ENCODE peak calls at places on chromosomes 12 and 14, in seven cellular contexts. C is hepatocyte, Y is mammary epithelial cell, X is heart left ventricle, H is lower lobe of right lung, W is cardiac muscle cell, E is H7. S is an unnamed sample.

GRCh38 chr12:102510463-102510862 is 30.1 kb upstream of the IGF1 start:
- DNase-seq in Y (no peak), W (no peak), X (no peak), H (no peak), C (no peak), E (no peak), S (no peak)

GRCh38 chr14:59337151-59337611 is 128.0 kb downstream of the GPR135 start:
- DNase-seq in C (no peak), H (peak), E (no peak), Y (no peak), X (peak), W (no peak), S (no peak)

GRCh38 chr12:84929486-84929885 is 16.9 kb upstream of the SLC6A15 start:
- DNase-seq in Y (no peak), C (no peak), X (no peak), H (no peak), E (no peak), W (no peak), S (no peak)

GRCh38 chr12:2510066-2510465 is 284.7 kb upstream of the FKBP4 start:
- DNase-seq in C (no peak), X (peak), W (no peak), H (no peak), E (no peak), Y (no peak), S (no peak)

GRCh38 chr12:117890644-117891043 is 78.1 kb downstream of the KSR2 start:
- DNase-seq in H (no peak), X (no peak), W (no peak), C (no peak), Y (no peak), E (no peak), S (no peak)

GRCh38 chr14:54462048-54462447 is 20.9 kb upstream of the CNIH1 start:
- DNase-seq in H (no peak), X (no peak), W (no peak), Y (peak), C (no peak), E (no peak), S (no peak)

GRCh38 chr12:42213954-42214426 is 24.1 kb downstream of the YAF2 start:
- DNase-seq in X (peak), C (peak), E (no peak), Y (no peak), H (peak), W (peak), S (peak)

GRCh38 chr14:71618047-71618446 is 314.2 kb upstream of the RGS6 start:
- DNase-seq in H (no peak), C (no peak), Y (no peak), W (peak), X (no peak), E (no peak), S (no peak)

GRCh38 chr12:117671734-117672133 is 297.1 kb downstream of the KSR2 start:
- DNase-seq in E (peak), C (peak), W (peak), H (no peak), X (no peak), Y (no peak), S (peak)

GRCh38 chr14:68476212-68476964 is 316.5 kb downstream of the ZFP36L1 start:
- DNase-seq in E (no peak), H (peak), Y (peak), C (peak), W (no peak), X (peak), S (no peak)

GRCh38 chr14:24364841-24365240 is 3.1 kb upstream of the NFATC4 start:
- DNase-seq in C (no peak), W (no peak), E (no peak), Y (no peak), X (no peak), H (no peak), S (no peak)

GRCh38 chr12:123559468-123559867 is 24.9 kb upstream of the TMED2 start:
- DNase-seq in H (no peak), X (no peak), C (no peak), Y (no peak), E (no peak), W (no peak), S (no peak)

GRCh38 chr12:11785722-11786121 is 136.2 kb downstream of the ETV6 start:
- DNase-seq in H (no peak), E (no peak), C (no peak), Y (peak), W (peak), X (no peak), S (no peak)

GRCh38 chr14:56199095-56199975 is 81.1 kb downstream of the PELI2 start:
- DNase-seq in H (no peak), W (no peak), C (peak), Y (peak), E (no peak), X (peak), S (peak)

GRCh38 chr12:117408161-117408791 is 46.9 kb upstream of the NOS1 start:
- DNase-seq in W (peak), E (peak), X (peak), Y (no peak), C (peak), H (peak), S (peak)

GRCh38 chr14:24092960-24093900 is 881 bp upstream of the PCK2 start:
- DNase-seq in E (no peak), Y (no peak), W (no peak), C (peak), H (no peak), X (peak), S (no peak)

GRCh38 chr14:28661171-28661772 is 105.3 kb upstream of the FOXG1 start:
- DNase-seq in H (no peak), C (no peak), W (no peak), E (peak), Y (peak), X (no peak), S (no peak)

GRCh38 chr12:108360487-108360886 is 21.4 kb upstream of the CMKLR1 start:
- DNase-seq in Y (peak), C (no peak), X (no peak), E (no peak), H (no peak), W (no peak), S (no peak)

GRCh38 chr14:22996823-22997301 is 13.1 kb downstream of the C14orf93 start:
- DNase-seq in W (no peak), Y (no peak), C (peak), X (no peak), E (no peak), H (no peak), S (no peak)

GRCh38 chr12:4134833-4135597 is 138.5 kb upstream of the CCND2 start:
- DNase-seq in Y (no peak), C (no peak), W (no peak), H (no peak), X (no peak), E (peak), S (no peak)

GRCh38 chr14:94673781-94674231 is 61.6 kb downstream of the SERPINA3 start:
- DNase-seq in C (no peak), Y (no peak), X (no peak), W (no peak), E (no peak), H (no peak), S (no peak)

GRCh38 chr14:66001356-66001755 is 484.8 kb upstream of the CCDC196 start:
- DNase-seq in E (no peak), H (no peak), C (no peak), Y (no peak), X (no peak), W (no peak), S (no peak)

GRCh38 chr14:78448483-78449094 is 278.4 kb downstream of the NRXN3 start:
- DNase-seq in X (peak), W (peak), Y (peak), E (peak), C (peak), H (no peak), S (no peak)
- H3K4me3 ChIP-seq in X (no peak), W (no peak), Y (no peak), E (no peak), C (no peak), H (no peak), S (no peak)

GRCh38 chr12:6123258-6123657 is 1.2 kb downstream of the VWF start:
- DNase-seq in X (no peak), E (no peak), H (no peak), C (no peak), W (no peak), Y (no peak), S (no peak)
- H3K4me3 ChIP-seq in X (peak), E (no peak), H (peak), C (no peak), W (no peak), Y (no peak), S (no peak)

GRCh38 chr12:132561784-132562156 is 48.6 kb downstream of the LRCOL1 start:
- DNase-seq in H (no peak), E (peak), X (no peak), W (peak), Y (peak), C (peak), S (no peak)
- H3K4me3 ChIP-seq in H (no peak), E (no peak), X (no peak), W (no peak), Y (no peak), C (no peak), S (peak)

GRCh38 chr14:102565331-102565887 is 27.0 kb upstream of the RCOR1 start:
- DNase-seq in Y (no peak), X (no peak), H (no peak), W (no peak), E (no peak), C (no peak), S (no peak)

GRCh38 chr14:102557434-102558226 is 34.8 kb upstream of the RCOR1 start:
- DNase-seq in C (no peak), X (no peak), E (peak), Y (peak), H (no peak), W (no peak), S (no peak)

GRCh38 chr14:102556098-102556677 is 36.3 kb upstream of the RCOR1 start:
- DNase-seq in X (no peak), C (no peak), H (no peak), W (no peak), Y (no peak), E (peak), S (no peak)

GRCh38 chr14:102558566-102558965 is 33.9 kb upstream of the RCOR1 start:
- DNase-seq in W (no peak), Y (no peak), C (no peak), E (no peak), X (no peak), H (no peak), S (no peak)

DNA sequence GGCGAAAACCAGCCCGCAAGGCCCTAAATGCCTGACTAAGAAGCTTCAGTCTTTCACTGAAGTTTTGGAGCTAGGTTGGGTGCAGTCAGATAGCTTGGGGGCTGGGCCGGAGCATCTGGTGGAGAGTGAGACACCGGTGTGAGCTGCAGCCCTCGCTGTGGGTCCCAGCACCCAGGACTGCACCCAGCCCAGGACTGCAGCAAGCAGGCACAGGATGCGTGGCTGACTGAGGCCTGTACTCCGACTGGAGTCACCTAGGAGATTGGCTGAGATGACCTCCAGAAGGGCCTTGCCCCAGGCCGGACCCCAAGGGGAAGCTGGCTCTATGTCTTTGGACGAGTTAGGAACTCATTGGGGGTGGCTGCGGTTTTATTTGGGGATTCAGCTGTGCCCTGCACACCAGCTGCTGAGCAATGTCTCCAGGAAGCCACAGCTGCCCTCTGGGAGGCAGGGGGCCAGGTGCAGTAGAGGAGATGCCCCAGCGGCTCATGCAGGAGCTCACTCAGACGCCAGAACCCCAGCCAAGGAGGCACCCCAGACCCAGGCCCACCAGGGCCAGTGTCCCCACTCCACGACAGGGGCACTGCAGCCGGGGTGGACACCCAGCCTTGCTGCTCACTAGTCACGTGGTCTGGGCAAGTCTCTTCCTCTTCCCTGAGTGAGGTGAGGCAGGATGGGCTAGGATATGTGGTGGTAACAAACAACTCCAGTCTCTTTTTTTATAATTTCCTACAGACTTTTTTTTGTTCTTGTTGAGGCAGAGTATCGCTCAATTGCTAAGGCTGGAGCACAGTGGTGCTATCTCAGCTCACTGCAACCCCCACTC is 31.8 kb upstream of the RCOR1 start:
- DNase-seq in E (no peak), X (no peak), C (no peak), Y (no peak), H (no peak), W (no peak), S (no peak)
- H3K4me3 ChIP-seq in E (no peak), X (no peak), C (no peak), Y (no peak), H (no peak), W (no peak), S (no peak)